ENCODE peak calls at places on chromosomes 2 and 18, in nine cellular contexts. U is transverse colon, J is AG04450, E is IMR-90, D is cardiac muscle cell, R is psoas muscle, C is HCT116, V is body of pancreas, X is upper lobe of right lung. P is an unnamed sample.

GRCh38 chr2:227876536-227876882 is 5.1 kb downstream of the DAW1 start:
- DNase-seq in E (peak; percentile 28), C (no peak), V (no peak), R (no peak), X (no peak), U (no peak), J (no peak), D (no peak), P (no peak)

GRCh38 chr2:155099784-155100183 is 401.3 kb downstream of the KCNJ3 start:
- DNase-seq in U (no peak), R (peak; percentile 22), X (no peak), V (no peak), C (peak; percentile 68), J (no peak), E (no peak), D (peak; percentile 50), P (no peak)

GRCh38 chr2:69567157-69567908 is 76.2 kb downstream of the AAK1 start:
- DNase-seq in J (no peak), E (peak; percentile 66), V (no peak), C (no peak), R (no peak), U (no peak), D (no peak), X (no peak), P (no peak)

GRCh38 chr2:53131416-53131815 is 636.2 kb upstream of the CHAC2 start:
- DNase-seq in E (peak; percentile 57), D (no peak), X (no peak), R (no peak), C (peak; percentile 23), J (no peak), V (no peak), U (no peak), P (no peak)

GRCh38 chr2:47076586-47077441 is 78.3 kb downstream of the STPG4 start:
- DNase-seq in E (peak; percentile 97), V (peak; percentile 52), D (no peak), U (peak; percentile 39), X (peak; percentile 75), C (peak; percentile 94), R (no peak), J (peak; percentile 87), P (no peak)

GRCh38 chr2:100603414-100603813 is 40.6 kb downstream of the PDCL3 start:
- DNase-seq in C (no peak), R (no peak), D (no peak), X (peak; percentile 33), E (no peak), V (no peak), U (no peak), J (no peak), P (no peak)

GRCh38 chr18:61236476-61237057 is 96.7 kb upstream of the CDH20 start:
- DNase-seq in R (no peak), X (no peak), V (no peak), U (no peak), E (no peak), J (no peak), D (no peak), C (no peak), P (no peak)

GRCh38 chr18:1526996-1527395 is 622.3 kb downstream of the ADCYAP1 start:
- DNase-seq in U (no peak), D (no peak), V (no peak), E (no peak), R (no peak), X (no peak), C (no peak), J (no peak), P (no peak)

GRCh38 chr2:207937253-207937652 is 88.1 kb downstream of the PLEKHM3 start:
- DNase-seq in U (no peak), C (no peak), V (no peak), J (no peak), E (no peak), R (no peak), D (no peak), X (no peak), P (no peak)

GRCh38 chr2:147051814-147052213 is 793.0 kb upstream of the ACVR2A start:
- DNase-seq in C (no peak), V (no peak), R (no peak), D (no peak), J (no peak), X (no peak), E (no peak), U (no peak), P (no peak)

GRCh38 chr18:79756143-79756500 is 41.6 kb upstream of the KCNG2 start:
- DNase-seq in X (no peak), D (no peak), U (no peak), R (no peak), C (no peak), V (peak; percentile 3), E (no peak), J (no peak), P (no peak)

GRCh38 chr2:134212726-134213125 is 41.1 kb upstream of the MGAT5 start:
- DNase-seq in R (no peak), X (no peak), U (no peak), J (no peak), D (no peak), V (no peak), E (no peak), C (no peak), P (no peak)

GRCh38 chr2:205954707-205955106 is 131.3 kb downstream of the INO80D start:
- DNase-seq in J (no peak), U (no peak), X (no peak), C (no peak), E (no peak), R (no peak), D (no peak), V (no peak), P (no peak)

GRCh38 chr18:55586841-55587240 is 1.2 kb downstream of the TCF4 start:
- DNase-seq in U (no peak), C (no peak), E (peak; percentile 53), V (no peak), J (no peak), R (no peak), D (no peak), X (no peak), P (no peak)

GRCh38 chr2:45944075-45944474 is 292.6 kb downstream of the PRKCE start:
- DNase-seq in U (no peak), D (no peak), E (peak; percentile 81), X (no peak), J (peak; percentile 34), R (no peak), V (no peak), C (peak; percentile 80), P (no peak)

GRCh38 chr2:45946023-45946422 is 294.5 kb downstream of the PRKCE start:
- DNase-seq in V (no peak), C (peak; percentile 77), X (no peak), U (no peak), D (no peak), R (no peak), J (no peak), E (peak; percentile 84), P (no peak)

GRCh38 chr2:45941758-45942738 is 290.6 kb downstream of the PRKCE start:
- DNase-seq in J (no peak), D (no peak), C (no peak), R (no peak), U (no peak), V (no peak), X (no peak), E (peak; percentile 64), P (no peak)

GRCh38 chr2:45945182-45945779 is 293.8 kb downstream of the PRKCE start:
- DNase-seq in X (no peak), C (no peak), V (no peak), D (no peak), U (no peak), R (no peak), E (no peak), J (no peak), P (no peak)

GRCh38 chr2:45943231-45944044 is 292.0 kb downstream of the PRKCE start:
- DNase-seq in J (no peak), R (no peak), X (no peak), V (no peak), C (no peak), U (no peak), E (no peak), D (no peak), P (no peak)
- TF ChIP-seq CTCF in J (no peak), R (no peak), X (no peak), V (no peak), C (no peak), U (no peak), E (no peak), D (peak; percentile 13), P (peak; percentile 14)

DNA sequence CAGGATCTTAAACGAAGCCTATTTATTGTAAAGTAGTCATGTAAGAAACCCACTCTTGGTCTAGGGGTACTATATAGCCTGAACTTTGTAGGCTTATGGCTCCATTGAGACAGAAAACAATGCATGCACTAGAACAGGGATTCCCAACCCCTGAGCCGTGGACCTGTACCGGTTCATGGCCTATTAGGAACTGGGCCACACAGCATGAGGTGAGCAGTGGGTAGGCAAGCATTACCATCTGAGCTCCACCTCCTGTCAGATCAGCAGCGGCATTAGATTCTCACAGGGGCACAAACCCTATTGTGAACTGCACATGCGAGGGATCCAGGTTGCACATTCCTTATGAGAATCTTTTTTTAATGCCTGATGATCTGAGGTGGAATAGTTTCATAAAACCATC is 59.2 kb downstream of the ROCK1 start:
- DNase-seq in U (no peak), R (no peak), J (no peak), X (no peak), E (no peak), C (no peak), D (no peak), V (no peak), P (no peak)
- H3K27ac ChIP-seq in U (peak overlapping the region; percentile 0), R (no peak overlapping the region), J (no peak overlapping the region), X (no peak overlapping the region), E (no peak overlapping the region), C (no peak overlapping the region), D (no peak overlapping the region), V (no peak overlapping the region), P (no peak overlapping the region)

GRCh38 chr2:197454923-197455322 is 1.6 kb downstream of the COQ10B start:
- DNase-seq in C (no peak), U (no peak), V (no peak), J (no peak), R (no peak), X (no peak), E (no peak), D (no peak), P (no peak)
- H3K4me3 ChIP-seq in C (peak overlapping the region; percentile 84), U (peak overlapping the region; percentile 93), V (no peak overlapping the region), J (peak overlapping the region; percentile 98), R (peak overlapping the region; percentile 78), X (peak overlapping the region; percentile 88), E (peak overlapping the region; percentile 70), D (peak overlapping the region; percentile 90), P (no peak overlapping the region)

GRCh38 chr2:217943379-217944321 is 59.1 kb downstream of the TNS1 start:
- DNase-seq in D (peak; percentile 91), X (peak; percentile 93), U (peak; percentile 75), J (no peak), C (peak; percentile 4), V (peak; percentile 73), R (peak; percentile 91), E (peak; percentile 58), P (peak; percentile 90)
- TF ChIP-seq CTCF in D (peak; percentile 23), X (peak; percentile 38), U (peak; percentile 24), J (peak; percentile 34), C (no peak), V (peak; percentile 48), R (peak; percentile 20), E (peak; percentile 63), P (peak; percentile 69)

DNA sequence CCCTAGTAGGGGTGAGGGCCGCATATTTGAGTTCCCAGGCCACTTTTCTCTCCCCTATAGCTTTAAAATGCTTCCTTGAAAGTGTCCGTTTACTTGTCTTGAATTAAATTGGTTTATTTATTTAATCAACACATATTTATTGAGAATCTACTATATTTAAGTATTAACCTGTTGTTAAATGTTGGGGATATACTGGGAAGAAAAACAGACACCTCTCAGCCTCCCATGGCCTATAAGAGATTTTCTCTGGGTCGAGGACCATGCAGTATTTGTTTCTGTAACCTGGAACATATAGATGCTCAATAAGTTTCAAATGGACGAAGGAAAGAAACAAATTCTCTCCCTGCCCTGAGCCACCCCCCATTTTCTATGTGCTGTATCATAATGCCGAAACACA is 98.6 kb downstream of the INSIG2 start:
- DNase-seq in E (no peak), C (no peak), X (no peak), J (no peak), R (no peak), V (no peak), D (no peak), U (no peak), P (no peak)
- H3K27ac ChIP-seq in E (no peak overlapping the region), C (no peak overlapping the region), X (peak overlapping the region; percentile 82), J (peak overlapping the region; percentile 70), R (peak overlapping the region; percentile 74), V (peak overlapping the region; percentile 83), D (peak overlapping the region; percentile 98), U (peak overlapping the region; percentile 91), P (no peak overlapping the region)